ENCODE peak calls at places on chromosomes 11 and 22, in five cellular contexts. B, C, A, Q and H are unnamed samples.

GRCh38 chr22:50267591-50268390 is 2.4 kb downstream of the MAPK11 start:
- DNase-seq in B (peak), C (peak), A (peak), Q (peak), H (peak)

GRCh38 chr22:46849951-46850350 is 87.5 kb downstream of the TBC1D22A start:
- DNase-seq in B (no peak), C (no peak), A (no peak), Q (no peak), H (no peak)

GRCh38 chr11:115698243-115698642 is 194.0 kb upstream of the CADM1 start:
- DNase-seq in B (no peak), C (no peak), A (no peak), Q (no peak), H (no peak)

GRCh38 chr11:1076061-1076665 is 1.5 kb downstream of the MUC2 start:
- DNase-seq in B (peak), C (no peak), A (no peak), Q (no peak), H (peak)

GRCh38 chr11:90847268-90847886 is 624.5 kb upstream of the CHORDC1 start:
- DNase-seq in B (no peak), C (no peak), A (no peak), Q (no peak), H (no peak)

GRCh38 chr11:83975984-83976383 is 689.8 kb upstream of the CCDC90B start:
- DNase-seq in B (no peak), C (no peak), A (no peak), Q (no peak), H (no peak)

GRCh38 chr11:64035581-64035980 is at the start of gene FLRT1:
- DNase-seq in B (no peak), C (no peak), A (no peak), Q (no peak), H (no peak)

GRCh38 chr22:32707971-32708370 is 93.5 kb upstream of the TIMP3 start:
- DNase-seq in B (no peak), C (no peak), A (no peak), Q (no peak), H (no peak)

GRCh38 chr11:8110396-8110795 is 29.4 kb downstream of the TUB start:
- DNase-seq in B (no peak), C (no peak), A (no peak), Q (no peak), H (no peak)

GRCh38 chr11:24422371-24422770 is 74.5 kb upstream of the LUZP2 start:
- DNase-seq in B (no peak), C (no peak), A (peak), Q (peak), H (no peak)

GRCh38 chr22:50473855-50474671 is 772 bp downstream of the SBF1 start:
- DNase-seq in B (peak), C (no peak), A (peak), Q (peak), H (peak)

GRCh38 chr11:102476812-102477211 is 24.2 kb upstream of the TMEM123 start:
- DNase-seq in B (no peak), C (no peak), A (peak), Q (peak), H (peak)

GRCh38 chr22:39488563-39489083 is 13.5 kb upstream of the MIEF1 start:
- DNase-seq in B (no peak), C (no peak), A (no peak), Q (no peak), H (no peak)

GRCh38 chr11:43282607-43283440 is 29.0 kb upstream of the API5 start:
- DNase-seq in B (peak), C (peak), A (peak), Q (peak), H (no peak)

GRCh38 chr22:35900483-35901168 is 128.0 kb downstream of the RBFOX2 start:
- DNase-seq in B (no peak), C (no peak), A (peak), Q (peak), H (no peak)

GRCh38 chr11:74682731-74683278 is 48.4 kb downstream of the CHRDL2 start:
- DNase-seq in B (no peak), C (no peak), A (no peak), Q (no peak), H (no peak)
- H3K4me3 ChIP-seq in B (peak), C (peak), A (peak), Q (no peak), H (no peak)

DNA sequence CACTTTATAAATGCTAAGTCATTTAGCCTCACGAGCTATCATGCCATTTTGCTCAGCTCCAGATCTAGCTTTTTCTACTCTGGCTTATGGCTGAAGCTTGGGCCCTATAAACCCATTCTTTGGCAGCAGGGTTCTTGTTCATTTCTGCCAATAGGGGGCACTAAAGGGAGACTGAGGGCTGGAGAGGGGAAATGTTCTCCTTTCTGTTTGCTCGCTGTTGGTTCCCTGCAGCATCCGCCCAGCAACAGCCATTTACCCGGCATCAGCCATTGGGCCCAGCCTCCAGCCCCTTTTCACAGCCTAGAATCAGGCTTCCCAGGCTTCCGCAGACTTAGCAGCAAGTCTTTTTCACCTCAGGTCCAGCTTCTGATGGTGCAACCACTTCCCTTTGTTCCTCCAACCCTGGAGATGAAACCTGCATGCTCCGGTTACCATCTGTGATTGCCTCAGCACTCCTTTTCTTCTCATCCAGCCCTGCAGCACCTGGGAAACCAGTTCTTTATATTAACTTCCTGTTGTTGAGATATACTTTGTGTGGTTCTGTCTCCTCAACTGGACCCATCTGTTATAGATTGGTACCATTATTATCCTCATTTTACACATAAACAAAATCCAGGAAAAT is 4.2 kb upstream of the ME3 start:
- DNase-seq in B (no peak), C (no peak), A (no peak), Q (peak), H (peak)
- TF ChIP-seq CTCF in B (peak), C (no peak), A (peak), Q (peak), H (no peak)

GRCh38 chr11:13294178-13294577 is 16.6 kb downstream of the BMAL1 start:
- DNase-seq in B (no peak), C (no peak), A (no peak), Q (no peak), H (no peak)
- H3K4me3 ChIP-seq in B (no peak), C (no peak), A (no peak), Q (no peak), H (no peak)

GRCh38 chr11:5887172-5887571 is 5.8 kb upstream of the OR52E5 start:
- DNase-seq in B (no peak), C (no peak), A (no peak), Q (no peak), H (no peak)

GRCh38 chr11:5892908-5893307 is at the start of gene OR52E5:
- DNase-seq in B (no peak), C (no peak), A (no peak), Q (no peak), H (no peak)

DNA sequence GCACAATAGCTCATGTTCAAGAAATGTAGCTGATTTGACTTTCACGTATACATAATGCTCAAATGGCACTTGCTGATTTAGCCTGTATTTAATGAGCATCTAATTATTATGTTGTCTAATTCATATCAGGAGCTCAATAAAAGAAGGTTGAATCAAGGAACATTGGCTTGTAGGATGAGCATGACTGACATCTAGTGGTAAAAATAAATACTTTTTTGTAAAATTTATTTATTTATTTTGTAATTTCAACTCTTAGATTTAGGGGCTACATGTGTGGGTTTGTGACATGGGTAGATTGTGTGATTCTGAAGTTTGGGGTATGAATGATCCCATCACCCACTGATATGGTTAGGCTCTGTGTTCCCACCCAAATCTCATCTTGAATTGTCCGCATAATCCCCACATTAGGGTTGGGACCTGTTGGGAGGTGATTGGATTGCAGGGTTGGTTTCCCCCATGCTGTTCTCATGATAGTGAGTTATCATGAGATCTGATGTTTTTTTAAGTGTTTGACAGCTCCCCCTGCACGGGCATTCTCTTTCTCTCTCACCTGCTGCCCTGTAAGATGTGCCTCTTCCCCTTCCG is 1.7 kb upstream of the OR52E5 start:
- DNase-seq in B (no peak), C (no peak), A (peak), Q (peak), H (no peak)
- TF ChIP-seq CTCF in B (peak), C (no peak), A (peak), Q (peak), H (no peak)

DNA sequence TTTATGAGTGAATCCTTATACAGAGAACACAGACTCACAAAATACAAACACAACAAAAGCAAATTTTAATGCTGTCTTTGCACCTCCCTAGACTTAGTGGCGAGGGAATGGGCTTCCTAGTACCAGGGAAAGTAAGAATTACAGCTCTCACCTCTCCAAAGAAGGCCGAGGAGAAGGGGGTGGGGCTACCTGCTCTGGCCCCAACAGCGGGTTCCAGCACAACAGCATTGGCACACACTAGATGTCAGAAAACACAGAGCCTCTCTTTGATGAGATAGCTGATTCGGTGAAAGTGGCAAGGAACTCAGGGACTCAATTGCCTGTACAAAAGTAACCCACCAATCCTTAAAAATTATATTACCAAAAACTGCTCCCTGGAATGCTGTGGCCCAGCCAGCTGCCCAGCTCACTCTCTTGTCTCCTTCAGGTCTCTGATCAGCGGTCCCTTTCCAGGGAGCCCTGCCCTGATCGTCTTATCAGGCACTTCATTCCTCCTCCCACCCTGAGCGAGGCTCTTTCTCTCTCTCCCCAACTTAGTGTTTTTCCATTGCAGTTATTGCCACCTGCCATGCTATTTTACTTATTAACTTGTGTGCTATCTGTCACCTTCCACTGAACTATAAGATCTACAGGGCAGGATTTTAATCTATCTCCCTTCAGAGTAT is 30.7 kb downstream of the SPON1 start:
- DNase-seq in B (no peak), C (no peak), A (no peak), Q (no peak), H (peak)
- H3K4me3 ChIP-seq in B (no peak), C (no peak), A (no peak), Q (no peak), H (no peak)

GRCh38 chr11:135074397-135074998 is 662.5 kb upstream of the B3GAT1 start:
- DNase-seq in B (no peak), C (no peak), A (peak), Q (no peak), H (no peak)
- TF ChIP-seq CTCF in B (no peak), C (no peak), A (peak), Q (peak), H (no peak)

GRCh38 chr22:30538280-30538679 is 8.3 kb downstream of the SEC14L6 start:
- DNase-seq in B (no peak), C (no peak), A (peak), Q (peak), H (no peak)

GRCh38 chr22:30542811-30543188 is 3.7 kb downstream of the SEC14L6 start:
- DNase-seq in B (no peak), C (no peak), A (no peak), Q (no peak), H (no peak)

GRCh38 chr22:30539368-30539767 is 7.2 kb downstream of the SEC14L6 start:
- DNase-seq in B (no peak), C (no peak), A (no peak), Q (no peak), H (no peak)

GRCh38 chr22:30546616-30547015 is at the start of gene SEC14L6:
- DNase-seq in B (no peak), C (no peak), A (no peak), Q (no peak), H (no peak)

DNA sequence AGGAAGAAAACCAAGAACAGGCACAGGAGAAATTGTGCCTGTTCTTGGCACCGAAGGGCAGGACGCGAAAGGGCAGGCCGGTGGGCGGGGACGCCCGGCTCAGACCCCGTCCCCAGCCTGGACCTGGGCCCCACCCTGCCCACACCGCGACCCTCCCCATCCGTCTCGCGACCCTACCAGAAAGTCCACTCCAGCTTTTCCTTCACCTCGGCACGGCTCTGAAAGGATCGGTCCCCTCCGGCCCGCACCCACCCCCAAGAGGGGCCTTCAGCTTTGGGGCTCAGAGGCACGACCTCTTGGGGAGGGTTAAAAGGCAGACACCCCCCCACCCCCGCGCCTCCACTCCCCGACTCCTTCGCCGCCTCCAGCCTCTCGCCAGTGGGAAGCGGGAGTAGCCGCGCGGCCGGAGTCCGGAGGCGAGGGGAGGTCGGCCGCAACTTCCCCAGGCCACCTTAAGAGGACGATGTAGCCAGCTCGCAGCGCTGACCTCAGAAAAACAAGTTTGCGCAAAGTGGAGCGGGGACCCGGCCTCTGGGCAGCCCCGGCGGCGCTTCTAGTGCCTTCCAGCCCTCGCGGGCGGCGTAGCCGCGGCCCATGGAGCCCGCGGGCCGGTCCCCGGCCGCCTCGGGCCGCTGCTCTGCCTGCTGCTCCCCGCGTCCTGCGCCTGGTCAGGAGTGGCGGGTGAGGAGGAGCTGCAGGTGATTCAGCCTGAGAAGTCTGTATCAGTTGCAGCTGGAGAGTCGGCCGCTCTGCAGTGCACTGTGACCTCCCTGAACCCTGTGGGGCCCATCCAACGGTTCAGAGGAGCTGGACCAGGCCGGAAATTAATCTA is 4.3 kb downstream of the SEC14L6 start:
- DNase-seq in B (peak), C (no peak), A (no peak), Q (peak), H (no peak)
- H3K4me3 ChIP-seq in B (peak), C (peak), A (peak), Q (peak), H (no peak)

DNA sequence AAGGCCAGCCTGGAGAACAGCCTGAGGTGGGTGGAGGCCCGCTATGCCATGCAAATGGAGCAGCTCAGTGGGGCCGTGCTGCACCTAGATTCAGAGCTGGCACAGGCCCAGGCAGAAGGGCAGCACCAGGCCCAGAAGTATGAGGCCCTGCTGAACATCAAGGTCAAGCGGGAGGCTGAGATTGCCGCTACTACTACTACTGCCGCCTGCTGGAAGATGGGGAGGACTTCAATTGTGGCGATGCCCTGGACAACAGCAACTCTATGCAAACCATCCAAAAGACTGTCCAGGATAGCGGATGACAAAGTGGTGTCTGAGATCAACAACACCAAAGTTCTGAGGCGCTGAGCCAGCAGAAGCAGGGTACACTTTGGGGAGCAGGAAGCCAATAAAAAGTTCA is 3.1 kb upstream of the TMEM218 start:
- DNase-seq in B (no peak), C (no peak), A (no peak), Q (no peak), H (no peak)
- TF ChIP-seq CTCF in B (no peak), C (no peak), A (peak), Q (peak), H (no peak)